ENCODE peak calls at places on chromosomes 11 and 22, in six cellular contexts. J, C, W, L, S and B are unnamed samples.

GRCh38 chr11:3747704-3748103 is 49.6 kb downstream of the NUP98 start:
- DNase-seq in J (peak; percentile 21), C (no peak), W (no peak), L (no peak), S (peak; percentile 89), B (no peak)

GRCh38 chr22:28112548-28113043 is 193.5 kb upstream of the PITPNB start:
- DNase-seq in J (no peak), C (peak; percentile 8), W (peak; percentile 48), L (no peak), S (peak; percentile 43), B (no peak)

GRCh38 chr11:28797536-28797935 is 689.3 kb downstream of the METTL15 start:
- DNase-seq in J (no peak), C (no peak), W (no peak), L (no peak), S (no peak), B (no peak)

GRCh38 chr11:72824020-72824419 is 9.8 kb downstream of the ATG16L2 start:
- DNase-seq in J (no peak), C (no peak), W (no peak), L (no peak), S (no peak), B (peak; percentile 61)

GRCh38 chr22:50267591-50268390 is 2.4 kb downstream of the MAPK11 start:
- DNase-seq in J (no peak), C (peak; percentile 75), W (peak; percentile 77), L (peak; percentile 73), S (peak; percentile 38), B (peak; percentile 86)

GRCh38 chr11:86341382-86341781 is 33.3 kb upstream of the CCDC81 start:
- DNase-seq in J (no peak), C (no peak), W (no peak), L (no peak), S (no peak), B (no peak)

GRCh38 chr11:11332141-11332710 is 20.8 kb downstream of the CSNK2A3 start:
- DNase-seq in J (no peak), C (no peak), W (no peak), L (no peak), S (no peak), B (no peak)

GRCh38 chr22:37739000-37739399 is 42.2 kb downstream of the TRIOBP start:
- DNase-seq in J (no peak), C (no peak), W (peak; percentile 80), L (peak; percentile 48), S (peak; percentile 87), B (peak; percentile 74)

GRCh38 chr11:111983187-111983986 is 41.8 kb upstream of the DLAT start:
- DNase-seq in J (no peak), C (peak; percentile 20), W (no peak), L (peak; percentile 80), S (peak; percentile 72), B (peak; percentile 80)

GRCh38 chr11:119537641-119538253 is 114.8 kb upstream of the THY1 start:
- DNase-seq in J (no peak), C (no peak), W (no peak), L (no peak), S (no peak), B (peak; percentile 6)

GRCh38 chr22:21015051-21016006 is at the start of gene P2RX6:
- DNase-seq in J (no peak), C (no peak), W (peak; percentile 67), L (no peak), S (peak; percentile 13), B (no peak)
- H3K4me3 ChIP-seq in J (peak within 1 kb of the TSS; percentile 41), C (peak within 1 kb of the TSS; percentile 72), W (peak within 1 kb of the TSS; percentile 59), L (peak within 1 kb of the TSS; percentile 34), S (peak within 1 kb of the TSS; percentile 52), B (peak within 1 kb of the TSS; percentile 53)

GRCh38 chr11:2699531-2700414 is at the start of gene KCNQ1OT1:
- DNase-seq in J (peak; percentile 60), C (peak; percentile 88), W (peak; percentile 88), L (peak; percentile 90), S (peak; percentile 92), B (peak; percentile 93)
- TF ChIP-seq CTCF in J (no peak), C (no peak), W (no peak), L (no peak), S (no peak), B (no peak)

GRCh38 chr22:39935116-39935515 is 25.1 kb upstream of the TMA7B start:
- DNase-seq in J (no peak), C (no peak), W (no peak), L (no peak), S (no peak), B (no peak)
- H3K27me3 ChIP-seq in J (peaks cover 31% of the 10 kb centered on the region), C (no peaks in the 10 kb centered on the region), W (peaks cover 51% of the 10 kb centered on the region), L (no peaks in the 10 kb centered on the region), S (peaks cover 73% of the 10 kb centered on the region), B (peaks cover 54% of the 10 kb centered on the region)

DNA sequence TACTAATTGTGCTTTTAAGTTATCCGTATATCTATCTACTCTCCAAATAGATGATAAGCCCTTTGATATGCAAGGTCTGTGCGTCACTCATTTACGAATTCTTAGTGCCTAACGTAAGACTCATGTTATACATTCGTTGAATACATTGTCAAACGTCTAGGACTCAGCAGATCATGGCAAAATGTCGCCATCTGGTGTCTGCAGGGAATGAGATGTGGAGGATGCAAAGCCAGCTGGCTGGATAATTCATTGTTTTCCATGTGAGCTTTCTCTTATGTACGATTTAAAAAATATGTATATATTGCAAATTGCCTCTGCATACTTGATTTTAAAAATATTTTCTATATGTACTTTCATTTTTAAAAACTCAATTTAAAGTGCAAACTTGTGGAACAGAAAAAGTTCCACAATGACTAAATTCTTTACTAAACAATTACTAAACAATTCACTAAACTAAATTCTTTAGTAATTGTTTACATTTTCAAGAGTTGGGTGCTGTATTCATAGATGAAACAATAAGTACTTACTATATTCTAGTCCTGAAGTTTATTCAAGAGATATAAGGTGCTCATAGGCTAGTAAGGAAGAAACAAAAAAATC is 33.8 kb downstream of the ZNF202 start:
- DNase-seq in J (peak; percentile 16), C (peak; percentile 79), W (no peak), L (peak; percentile 57), S (peak; percentile 77), B (no peak)
- H3K4me3 ChIP-seq in J (no peak overlapping the region), C (no peak overlapping the region), W (no peak overlapping the region), L (no peak overlapping the region), S (no peak overlapping the region), B (no peak overlapping the region)

DNA sequence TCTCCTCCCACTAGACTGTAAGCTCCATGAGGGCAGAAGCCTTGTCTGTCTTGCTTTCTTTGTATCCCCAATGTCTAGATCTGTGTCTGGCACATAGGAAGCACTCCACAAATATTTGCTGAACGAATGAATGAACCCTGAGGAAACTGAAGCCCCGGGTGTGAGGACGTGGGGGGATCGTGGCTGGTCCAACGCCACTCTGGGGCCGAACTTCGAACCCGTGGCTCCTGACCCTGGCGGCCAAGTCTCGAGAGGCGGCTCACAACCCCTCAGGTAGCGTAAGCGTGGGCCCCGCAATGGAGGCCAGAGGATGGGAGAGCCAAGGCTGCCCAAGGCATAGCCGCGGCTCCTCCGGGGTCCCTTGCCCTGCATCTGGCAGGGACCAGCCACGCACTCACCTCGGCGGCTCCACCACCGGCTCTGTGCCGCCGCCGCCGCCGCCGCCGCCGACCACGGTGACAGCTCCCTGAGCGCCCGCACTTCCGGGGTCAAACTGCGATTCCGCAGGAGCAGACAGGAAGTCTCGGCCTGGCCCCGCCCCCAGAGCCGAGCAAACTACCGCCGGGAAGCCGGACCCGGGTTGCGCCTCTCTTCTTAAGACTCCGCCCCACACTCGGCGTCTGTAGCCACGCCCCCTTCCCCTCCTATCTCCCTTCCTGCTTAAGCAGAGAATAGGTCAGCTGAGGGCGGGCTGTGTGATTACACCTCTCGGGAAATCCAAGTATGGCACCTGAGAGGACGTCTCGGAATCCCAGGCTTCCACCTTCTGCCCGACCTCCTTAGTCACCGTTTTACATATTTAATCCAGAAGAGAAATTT is at the start of gene ASCC2:
- DNase-seq in J (peak; percentile 91), C (peak; percentile 99), W (peak; percentile 99), L (peak; percentile 100), S (peak; percentile 92), B (peak; percentile 100)
- TF ChIP-seq CTCF in J (no peak), C (no peak), W (no peak), L (no peak), S (no peak), B (no peak)

DNA sequence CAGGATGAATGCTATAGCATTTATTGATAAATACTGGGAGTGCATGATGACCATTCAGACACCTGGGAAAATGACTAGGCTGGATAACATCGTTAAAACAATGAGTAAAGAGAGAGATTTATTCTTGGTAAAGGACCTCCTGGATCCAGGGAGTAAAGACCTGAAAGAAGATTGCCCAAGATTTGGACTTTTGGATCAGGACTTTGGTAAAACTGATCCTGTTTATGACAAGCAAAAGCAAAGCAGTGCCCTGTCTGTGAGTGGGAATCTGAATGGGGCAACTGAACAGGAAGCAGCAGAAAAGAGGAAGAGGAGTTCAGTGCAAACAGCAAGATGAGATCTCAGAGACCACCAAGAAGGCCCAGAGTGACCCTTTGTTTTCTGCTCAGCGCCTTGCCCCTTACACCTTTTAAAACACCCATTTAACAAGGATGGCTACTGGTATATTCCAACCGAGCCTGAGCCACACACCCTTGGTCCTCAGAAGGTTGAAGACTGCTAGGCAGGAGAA is 121.9 kb downstream of the VPREB1 start:
- DNase-seq in J (no peak), C (no peak), W (no peak), L (no peak), S (no peak), B (no peak)
- H3K27me3 ChIP-seq in J (peaks cover 8% of the 10 kb centered on the region), C (no peaks in the 10 kb centered on the region), W (peaks cover 31% of the 10 kb centered on the region), L (no peaks in the 10 kb centered on the region), S (peaks cover 22% of the 10 kb centered on the region), B (no peaks in the 10 kb centered on the region)